ENCODE peak calls at places on chromosomes 13 and 19, in four cellular contexts. N is HepG2, R is Panc1, T is K562. X is an unnamed sample.

GRCh38 chr19:57192993-57193392 is 1.7 kb downstream of the ZNF264 start:
- DNase-seq in T (no peak), N (no peak), R (no peak), X (no peak)

GRCh38 chr19:35030257-35031071 is at the start of gene SCN1B:
- DNase-seq in T (peak), N (peak), R (no peak), X (peak)

GRCh38 chr19:50969413-50969760 is at the start of gene KLK6:
- DNase-seq in T (no peak), N (peak), R (no peak), X (peak)

GRCh38 chr19:38034153-38034835 is 127.3 kb downstream of the SIPA1L3 start:
- DNase-seq in R (no peak), T (no peak), N (no peak), X (no peak)

GRCh38 chr13:32639502-32640105 is 53.4 kb downstream of the PDS5B start:
- DNase-seq in T (peak), R (peak), N (peak), X (peak)

GRCh38 chr13:87128006-87128405 is 543.2 kb upstream of the SLITRK5 start:
- DNase-seq in N (no peak), R (no peak), T (no peak), X (no peak)

GRCh38 chr13:111110054-111110453 is 5.1 kb upstream of the ARHGEF7 start:
- DNase-seq in T (no peak), R (no peak), N (no peak), X (no peak)

GRCh38 chr13:55244991-55245644 is 1895.6 kb upstream of the PRR20A start:
- DNase-seq in N (peak), T (no peak), R (no peak), X (no peak)

GRCh38 chr13:71912524-71912923 is 45.5 kb upstream of the DACH1 start:
- DNase-seq in R (no peak), N (no peak), T (no peak), X (no peak)

GRCh38 chr19:53942001-53942786 is 20.5 kb upstream of the CACNG8 start:
- DNase-seq in R (no peak), N (peak), T (peak), X (no peak)

GRCh38 chr19:33175886-33176669 is 18.1 kb upstream of the LRP3 start:
- DNase-seq in T (no peak), R (no peak), N (peak), X (no peak)

GRCh38 chr13:87680298-87680697 is 9.1 kb downstream of the SLITRK5 start:
- DNase-seq in T (no peak), N (no peak), R (no peak), X (no peak)

GRCh38 chr13:51523082-51523518 is 61.2 kb upstream of the WDFY2 start:
- DNase-seq in R (no peak), N (peak), T (no peak), X (no peak)

GRCh38 chr19:42271045-42271419 is 2.0 kb downstream of the CIC start:
- DNase-seq in R (no peak), T (no peak), N (no peak), X (no peak)

GRCh38 chr19:1220452-1221037 is 15.0 kb downstream of the STK11 start:
- DNase-seq in T (no peak), R (no peak), N (no peak), X (no peak)

GRCh38 chr19:1214862-1215731 is 9.5 kb downstream of the STK11 start:
- DNase-seq in R (no peak), T (no peak), N (no peak), X (no peak)

GRCh38 chr19:56273563-56274117 is 1.1 kb downstream of the EDDM13 start:
- DNase-seq in N (no peak), T (no peak), R (no peak), X (no peak)

GRCh38 chr19:54162241-54162805 is 2.8 kb upstream of the LENG1 start:
- DNase-seq in R (peak), T (peak), N (no peak), X (peak)

GRCh38 chr19:17205237-17206140 is 9.7 kb upstream of the USE1 start:
- DNase-seq in N (peak), T (peak), R (no peak), X (no peak)

GRCh38 chr13:20099319-20099718 is 61.5 kb downstream of the GJA3 start:
- DNase-seq in R (no peak), T (no peak), N (no peak), X (no peak)

GRCh38 chr19:42239544-42240220 is 2.7 kb downstream of the GSK3A start:
- DNase-seq in R (no peak), N (no peak), T (no peak), X (no peak)

GRCh38 chr19:49064029-49064629 is 489 bp downstream of the NTF4 start:
- DNase-seq in R (no peak), T (no peak), N (no peak), X (no peak)

GRCh38 chr19:4671182-4671851 is 1.2 kb upstream of the MYDGF start:
- DNase-seq in R (no peak), T (no peak), N (peak), X (no peak)

GRCh38 chr19:35370722-35371121 is at the start of gene GPR42:
- DNase-seq in R (no peak), N (no peak), T (no peak), X (no peak)

DNA sequence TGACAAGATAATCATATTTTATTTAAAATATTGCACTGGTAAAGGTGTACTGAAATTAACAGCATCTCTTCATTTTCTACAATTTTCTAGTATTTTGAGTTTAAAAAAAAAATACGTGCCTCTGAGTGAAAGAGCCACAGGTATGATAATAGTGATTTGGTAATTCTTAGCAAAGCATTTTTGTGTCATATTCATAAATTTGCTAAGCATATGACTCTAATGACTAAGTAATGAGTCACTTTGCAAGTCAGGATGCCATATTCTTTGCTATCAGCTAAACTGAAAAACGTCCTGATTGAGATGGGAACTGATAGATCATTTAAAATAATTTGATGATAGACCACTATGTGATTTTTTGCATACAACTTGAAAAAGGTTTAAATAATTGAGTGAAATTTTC is 136.1 kb upstream of the IRS2 start:
- DNase-seq in R (no peak), T (no peak), N (no peak), X (no peak)
- TF ChIP-seq TCF7L2 in R (no peak), T (no peak), N (no peak), X (no peak)

GRCh38 chr13:65307056-65307455 is 1923.1 kb downstream of the PCDH9 start:
- DNase-seq in N (no peak), T (no peak), R (no peak), X (no peak)
- TF ChIP-seq TCF7L2 in N (no peak), T (no peak), R (no peak), X (no peak)

DNA sequence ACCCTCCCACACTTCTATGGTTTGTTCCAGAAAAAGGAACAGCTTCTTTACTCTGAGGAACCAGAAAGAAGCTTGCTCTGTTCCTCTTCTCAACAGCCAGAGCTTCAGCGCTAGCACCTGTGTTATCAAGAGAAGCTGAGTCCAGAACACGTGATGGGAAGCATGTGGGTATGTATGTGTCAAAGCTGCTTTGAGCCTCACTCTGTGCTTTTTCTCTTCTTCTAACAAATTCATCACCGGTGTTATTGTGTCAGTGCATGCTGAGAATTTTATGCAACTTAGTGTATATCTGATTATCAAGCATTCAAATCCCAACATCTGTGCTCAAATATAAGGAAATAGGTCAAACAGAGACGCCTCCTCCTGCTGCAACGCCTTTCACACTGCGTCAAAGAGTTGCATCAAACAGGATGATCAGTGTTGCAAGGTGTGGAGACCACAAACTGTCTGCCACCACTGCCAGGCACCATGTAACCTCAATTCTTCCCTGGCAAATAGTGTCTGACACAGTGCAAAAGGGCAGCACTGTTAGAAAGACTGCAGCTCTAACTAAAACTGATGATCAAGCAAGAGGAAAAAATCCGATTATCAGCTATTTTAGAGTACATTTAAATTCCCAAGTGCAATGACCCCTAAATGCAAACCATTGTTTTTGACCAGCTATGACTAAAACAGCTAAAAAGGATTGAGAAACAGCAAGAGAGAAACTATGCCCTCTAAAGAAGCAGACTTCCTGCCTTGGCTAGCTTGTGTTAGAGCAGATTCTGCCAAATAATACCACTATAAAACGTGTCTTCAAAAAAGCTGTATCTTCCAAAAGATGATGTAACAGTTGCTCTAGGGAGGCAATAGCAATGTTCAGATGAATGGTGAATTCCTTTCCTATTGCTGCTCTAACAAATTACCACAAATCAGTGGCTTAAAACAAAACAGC is 84.1 kb downstream of the LRRC63 start:
- DNase-seq in N (no peak), R (no peak), T (no peak), X (no peak)
- TF ChIP-seq TCF7L2 in N (no peak), R (no peak), T (no peak), X (no peak)

DNA sequence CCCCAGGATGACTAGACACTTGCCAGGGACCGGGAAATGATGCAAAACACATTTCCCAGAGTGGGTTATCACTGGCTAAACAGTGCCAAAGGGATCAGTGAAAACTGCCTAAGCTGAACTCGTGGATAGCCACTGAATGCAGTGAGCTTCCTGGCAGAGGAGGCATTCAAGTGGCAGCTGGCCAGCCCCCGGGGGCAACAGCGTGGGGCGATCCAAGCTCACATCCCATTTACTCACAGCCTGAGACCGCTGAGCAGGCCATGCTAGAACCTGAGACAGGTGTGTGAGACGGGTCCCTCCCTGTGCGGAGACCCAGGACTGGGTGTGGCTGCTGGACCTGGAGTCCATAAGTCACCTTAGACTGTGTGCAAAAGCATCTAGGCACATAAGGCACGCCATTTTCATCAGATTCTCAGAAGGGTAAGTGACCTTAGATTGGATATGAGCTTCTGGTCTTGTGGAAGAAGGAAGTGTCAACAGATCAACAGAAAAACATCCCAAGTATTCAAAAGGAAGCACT is 51.9 kb upstream of the SLC15A1 start:
- DNase-seq in R (no peak), N (no peak), T (no peak), X (no peak)
- TF ChIP-seq TCF7L2 in R (no peak), N (no peak), T (no peak), X (no peak)

DNA sequence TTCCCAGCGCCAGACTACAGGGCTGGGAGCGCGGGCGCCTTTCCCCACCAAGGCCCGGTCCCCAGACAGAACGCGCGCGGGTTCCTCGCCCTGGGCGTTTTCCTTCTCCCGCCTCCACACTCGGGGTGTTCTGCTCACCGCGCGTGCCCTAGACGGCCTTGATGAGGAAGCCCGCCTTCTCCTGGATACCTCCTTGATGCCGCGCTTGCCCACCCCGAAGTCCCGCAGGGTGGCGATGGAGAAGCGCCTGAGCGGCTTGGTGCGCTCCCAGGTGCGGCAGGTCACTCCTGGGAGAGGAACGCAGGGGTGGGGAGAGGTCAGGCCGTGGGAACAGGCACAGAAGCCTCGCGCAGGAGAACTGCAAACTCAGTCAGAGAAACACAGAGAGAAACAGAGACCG is 34.8 kb downstream of the CYP2B6 start:
- DNase-seq in R (no peak), N (no peak), T (no peak), X (no peak)
- TF ChIP-seq TCF7L2 in R (no peak), N (no peak), T (no peak), X (no peak)

GRCh38 chr19:21749090-21749489 is 18.3 kb downstream of the ZNF100 start:
- DNase-seq in R (no peak), T (no peak), N (no peak), X (no peak)
- TF ChIP-seq TCF7L2 in R (no peak), T (no peak), N (no peak), X (no peak)

GRCh38 chr13:58889474-58889873 is 1257.9 kb downstream of the PCDH17 start:
- DNase-seq in T (no peak), R (no peak), N (no peak), X (no peak)

GRCh38 chr13:58893396-58893795 is 1261.9 kb downstream of the PCDH17 start:
- DNase-seq in N (no peak), T (no peak), R (no peak), X (no peak)
- TF ChIP-seq TCF7L2 in N (no peak), T (no peak), R (no peak), X (no peak)

DNA sequence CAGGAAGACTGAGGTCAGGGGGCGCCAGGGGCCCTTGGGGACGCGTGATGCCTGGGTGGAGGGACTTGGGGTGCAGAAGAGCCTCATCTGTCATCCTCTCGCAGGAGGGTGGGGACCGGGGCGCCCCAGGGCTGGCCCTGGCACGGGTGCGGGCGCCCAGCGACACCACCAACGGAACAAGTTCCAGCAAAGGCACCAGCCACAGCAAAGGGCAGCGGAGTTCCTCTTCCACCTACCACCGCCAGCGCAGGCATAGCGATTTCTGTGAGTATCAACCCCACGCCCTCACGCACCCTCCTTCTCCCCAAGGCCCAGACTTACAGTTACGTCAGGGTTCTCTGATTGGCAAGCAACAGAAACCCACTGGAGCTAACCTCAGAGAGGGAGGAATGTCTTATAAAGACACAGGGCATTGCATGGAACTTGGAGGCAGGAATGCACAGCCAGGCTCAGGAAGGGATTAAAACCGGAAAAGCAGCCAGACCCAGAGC is 29.4 kb downstream of the MARK4 start:
- DNase-seq in N (no peak), T (no peak), R (no peak), X (no peak)
- TF ChIP-seq TCF7L2 in N (no peak), T (no peak), R (no peak), X (no peak)

DNA sequence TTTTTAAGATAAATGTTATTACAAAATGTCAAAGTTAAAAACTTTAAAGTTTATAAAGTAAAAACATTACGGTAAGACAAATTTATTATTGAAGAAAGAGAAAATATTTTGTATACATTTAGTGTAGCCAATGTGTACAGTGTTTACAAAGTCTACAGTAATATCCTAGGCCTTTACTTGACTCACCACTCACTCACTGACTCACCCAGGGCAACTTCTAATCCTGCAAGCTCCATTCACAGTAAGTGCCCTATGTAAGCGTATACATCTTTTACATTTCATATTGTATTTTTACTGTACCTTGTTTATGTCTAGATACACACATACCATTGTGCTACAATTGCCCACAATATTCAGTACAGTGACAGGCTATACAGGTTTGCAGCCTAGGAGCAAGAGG is 448.2 kb downstream of the KCTD12 start:
- DNase-seq in N (no peak), R (no peak), T (no peak), X (no peak)
- TF ChIP-seq TCF7L2 in N (no peak), R (no peak), T (no peak), X (no peak)

GRCh38 chr13:41465965-41466364 is 8.6 kb downstream of the RGCC start:
- DNase-seq in N (no peak), R (no peak), T (no peak), X (no peak)

GRCh38 chr13:41462427-41462826 is 5.1 kb downstream of the RGCC start:
- DNase-seq in R (no peak), N (no peak), T (no peak), X (no peak)

GRCh38 chr13:41461527-41462124 is 4.3 kb downstream of the RGCC start:
- DNase-seq in T (no peak), R (no peak), N (no peak), X (no peak)

GRCh38 chr13:41465215-41465907 is 8.0 kb downstream of the RGCC start:
- DNase-seq in R (no peak), T (no peak), N (no peak), X (no peak)

GRCh38 chr13:41463823-41464602 is 6.7 kb downstream of the RGCC start:
- DNase-seq in T (peak), N (no peak), R (no peak), X (no peak)
- TF ChIP-seq TCF7L2 in T (no peak), N (no peak), R (no peak), X (no peak)

X was measured in HCT116.